ENCODE peak calls at places on chromosomes 5 and 9, in four cellular contexts. M is GM23248; C is activated naive CD4-positive, alpha-beta T cell; L is aorta. Y is an unnamed sample.

GRCh38 chr9:136711751-136712689 is at the start of gene DIPK1B:
- DNase-seq in M (peak; percentile 32), C (no peak), L (no peak), Y (no peak)

GRCh38 chr5:143279698-143280097 is 123.8 kb downstream of the NR3C1 start:
- DNase-seq in M (no peak), C (no peak), L (no peak), Y (no peak)

GRCh38 chr5:68033961-68034581 is 181.5 kb upstream of the PIK3R1 start:
- DNase-seq in M (peak; percentile 41), C (no peak), L (no peak), Y (no peak)

GRCh38 chr5:68074048-68074632 is 141.4 kb upstream of the PIK3R1 start:
- DNase-seq in M (no peak), C (no peak), L (no peak), Y (no peak)

GRCh38 chr5:32960340-32961065 is 249.4 kb downstream of the NPR3 start:
- DNase-seq in M (peak; percentile 40), C (no peak), L (no peak), Y (no peak)

GRCh38 chr5:50751064-50751657 is 84.7 kb downstream of the PARP8 start:
- DNase-seq in M (peak; percentile 65), C (no peak), L (no peak), Y (no peak)

GRCh38 chr5:35924122-35924949 is 14.1 kb downstream of the CAPSL start:
- DNase-seq in M (peak; percentile 94), C (no peak), L (no peak), Y (no peak)

GRCh38 chr5:102583663-102584062 is 84.9 kb upstream of the SLCO6A1 start:
- DNase-seq in M (peak; percentile 42), C (no peak), L (no peak), Y (no peak)